ENCODE peak calls at places on chromosomes 7 and 10, in seven cellular contexts. One of them, this sample, is unnamed. For H3K27me3, the result is how much of the 10 kb centered on the place peaks cover.

GRCh38 chr7:127514499-127514898 is 70.9 kb downstream of the GCC1 start:
- DNase-seq in PC-9: peak
- DNase-seq in brain microvascular endothelial cell: peak
- DNase-seq in right lobe of liver: no peak
- DNase-seq in heart right ventricle: no peak
- DNase-seq in upper lobe of left lung: no peak
- DNase-seq in A673: peak
- DNase-seq in this sample: no peak

GRCh38 chr7:11835260-11835659 is 3.3 kb upstream of the THSD7A start:
- DNase-seq in upper lobe of left lung: no peak
- DNase-seq in brain microvascular endothelial cell: no peak
- DNase-seq in A673: no peak
- DNase-seq in PC-9: no peak
- DNase-seq in right lobe of liver: no peak
- DNase-seq in heart right ventricle: no peak
- DNase-seq in this sample: no peak

GRCh38 chr7:4067874-4068273 is 614.2 kb upstream of the FOXK1 start:
- DNase-seq in brain microvascular endothelial cell: no peak
- DNase-seq in upper lobe of left lung: no peak
- DNase-seq in heart right ventricle: no peak
- DNase-seq in PC-9: no peak
- DNase-seq in A673: no peak
- DNase-seq in right lobe of liver: no peak
- DNase-seq in this sample: no peak

GRCh38 chr7:133481676-133482075 is 228.8 kb downstream of the EXOC4 start:
- DNase-seq in PC-9: no peak
- DNase-seq in upper lobe of left lung: no peak
- DNase-seq in A673: peak
- DNase-seq in right lobe of liver: no peak
- DNase-seq in heart right ventricle: no peak
- DNase-seq in brain microvascular endothelial cell: peak
- DNase-seq in this sample: peak

GRCh38 chr10:22997102-22997501 is 69.2 kb downstream of the ARMC3 start:
- DNase-seq in upper lobe of left lung: no peak
- DNase-seq in brain microvascular endothelial cell: peak
- DNase-seq in A673: peak
- DNase-seq in right lobe of liver: no peak
- DNase-seq in heart right ventricle: no peak
- DNase-seq in PC-9: no peak
- DNase-seq in this sample: no peak

GRCh38 chr10:62149621-62150020 is 119.0 kb downstream of the RTKN2 start:
- DNase-seq in right lobe of liver: no peak
- DNase-seq in PC-9: no peak
- DNase-seq in heart right ventricle: no peak
- DNase-seq in brain microvascular endothelial cell: no peak
- DNase-seq in A673: no peak
- DNase-seq in upper lobe of left lung: no peak
- DNase-seq in this sample: no peak

GRCh38 chr10:35875281-35875680 is 233.2 kb upstream of the FZD8 start:
- DNase-seq in PC-9: no peak
- DNase-seq in A673: peak
- DNase-seq in right lobe of liver: no peak
- DNase-seq in heart right ventricle: no peak
- DNase-seq in brain microvascular endothelial cell: peak
- DNase-seq in upper lobe of left lung: no peak
- DNase-seq in this sample: no peak

GRCh38 chr7:33733865-33734650 is 171.3 kb upstream of the BMPER start:
- DNase-seq in PC-9: no peak
- DNase-seq in right lobe of liver: no peak
- DNase-seq in heart right ventricle: no peak
- DNase-seq in brain microvascular endothelial cell: no peak
- DNase-seq in A673: no peak
- DNase-seq in upper lobe of left lung: peak
- DNase-seq in this sample: no peak

GRCh38 chr10:101031796-101032636 is 982 bp downstream of the SFXN3 start:
- DNase-seq in brain microvascular endothelial cell: peak
- DNase-seq in heart right ventricle: peak
- DNase-seq in A673: peak
- DNase-seq in PC-9: peak
- DNase-seq in upper lobe of left lung: peak
- DNase-seq in right lobe of liver: peak
- DNase-seq in this sample: no peak

GRCh38 chr10:102914781-102915180 is 3.3 kb upstream of the CNNM2 start:
- DNase-seq in right lobe of liver: no peak
- DNase-seq in A673: no peak
- DNase-seq in heart right ventricle: no peak
- DNase-seq in brain microvascular endothelial cell: no peak
- DNase-seq in upper lobe of left lung: no peak
- DNase-seq in PC-9: no peak
- DNase-seq in this sample: no peak

GRCh38 chr10:120426306-120426705 is 30.7 kb upstream of the PLPP4 start:
- DNase-seq in PC-9: no peak
- DNase-seq in heart right ventricle: no peak
- DNase-seq in right lobe of liver: no peak
- DNase-seq in upper lobe of left lung: no peak
- DNase-seq in brain microvascular endothelial cell: peak
- DNase-seq in A673: no peak
- DNase-seq in this sample: no peak

GRCh38 chr7:157795199-157795598 is 458.4 kb downstream of the DNAJB6 start:
- DNase-seq in upper lobe of left lung: no peak
- DNase-seq in A673: no peak
- DNase-seq in brain microvascular endothelial cell: peak
- DNase-seq in right lobe of liver: no peak
- DNase-seq in PC-9: no peak
- DNase-seq in heart right ventricle: no peak
- DNase-seq in this sample: no peak

GRCh38 chr7:22173884-22174573 is 182.9 kb downstream of the RAPGEF5 start:
- DNase-seq in PC-9: peak
- DNase-seq in heart right ventricle: no peak
- DNase-seq in A673: no peak
- DNase-seq in right lobe of liver: no peak
- DNase-seq in brain microvascular endothelial cell: no peak
- DNase-seq in upper lobe of left lung: no peak
- DNase-seq in this sample: no peak

GRCh38 chr7:159012353-159013069 is 132.2 kb downstream of the VIPR2 start:
- DNase-seq in right lobe of liver: no peak
- DNase-seq in brain microvascular endothelial cell: no peak
- DNase-seq in PC-9: no peak
- DNase-seq in A673: peak
- DNase-seq in upper lobe of left lung: peak
- DNase-seq in heart right ventricle: peak
- DNase-seq in this sample: no peak

GRCh38 chr7:18623389-18623788 is 127.8 kb downstream of the HDAC9 start:
- DNase-seq in brain microvascular endothelial cell: no peak
- DNase-seq in PC-9: no peak
- DNase-seq in right lobe of liver: no peak
- DNase-seq in heart right ventricle: no peak
- DNase-seq in upper lobe of left lung: no peak
- DNase-seq in A673: no peak
- DNase-seq in this sample: no peak

GRCh38 chr10:99329238-99329890 is at the start of gene CNNM1:
- DNase-seq in A673: peak
- DNase-seq in heart right ventricle: no peak
- DNase-seq in upper lobe of left lung: no peak
- DNase-seq in brain microvascular endothelial cell: no peak
- DNase-seq in PC-9: no peak
- DNase-seq in right lobe of liver: peak
- DNase-seq in this sample: no peak

GRCh38 chr7:68640103-68640502 is 958.2 kb upstream of the AUTS2 start:
- DNase-seq in brain microvascular endothelial cell: no peak
- DNase-seq in A673: no peak
- DNase-seq in heart right ventricle: no peak
- DNase-seq in upper lobe of left lung: no peak
- DNase-seq in PC-9: no peak
- DNase-seq in right lobe of liver: no peak
- DNase-seq in this sample: no peak

DNA sequence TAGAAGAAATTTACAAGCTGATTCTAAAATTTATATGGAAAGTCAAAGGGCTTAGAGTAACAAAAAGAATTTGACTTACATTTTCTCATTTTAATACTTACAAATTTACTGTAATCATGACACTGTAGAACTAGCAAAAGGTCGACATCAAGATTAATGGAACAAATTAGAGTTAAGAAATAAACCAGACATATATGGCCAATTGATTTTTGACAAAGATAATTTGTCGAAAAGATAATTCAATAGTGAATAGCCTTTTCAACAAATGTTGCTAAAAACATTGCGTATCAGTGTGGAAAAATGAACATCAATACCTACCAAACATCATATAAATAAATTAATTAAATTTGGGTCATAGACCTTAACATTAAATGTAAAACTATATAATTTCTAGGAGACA is 955.5 kb upstream of the AUTS2 start:
- DNase-seq in PC-9: no peak
- DNase-seq in A673: no peak
- DNase-seq in upper lobe of left lung: no peak
- DNase-seq in right lobe of liver: no peak
- DNase-seq in brain microvascular endothelial cell: no peak
- DNase-seq in heart right ventricle: no peak
- DNase-seq in this sample: no peak
- H3K27me3 ChIP-seq in PC-9: under half
- H3K27me3 ChIP-seq in A673: under half
- H3K27me3 ChIP-seq in upper lobe of left lung: under half
- H3K27me3 ChIP-seq in right lobe of liver: under half
- H3K27me3 ChIP-seq in brain microvascular endothelial cell: under half
- H3K27me3 ChIP-seq in heart right ventricle: under half
- H3K27me3 ChIP-seq in this sample: under half

DNA sequence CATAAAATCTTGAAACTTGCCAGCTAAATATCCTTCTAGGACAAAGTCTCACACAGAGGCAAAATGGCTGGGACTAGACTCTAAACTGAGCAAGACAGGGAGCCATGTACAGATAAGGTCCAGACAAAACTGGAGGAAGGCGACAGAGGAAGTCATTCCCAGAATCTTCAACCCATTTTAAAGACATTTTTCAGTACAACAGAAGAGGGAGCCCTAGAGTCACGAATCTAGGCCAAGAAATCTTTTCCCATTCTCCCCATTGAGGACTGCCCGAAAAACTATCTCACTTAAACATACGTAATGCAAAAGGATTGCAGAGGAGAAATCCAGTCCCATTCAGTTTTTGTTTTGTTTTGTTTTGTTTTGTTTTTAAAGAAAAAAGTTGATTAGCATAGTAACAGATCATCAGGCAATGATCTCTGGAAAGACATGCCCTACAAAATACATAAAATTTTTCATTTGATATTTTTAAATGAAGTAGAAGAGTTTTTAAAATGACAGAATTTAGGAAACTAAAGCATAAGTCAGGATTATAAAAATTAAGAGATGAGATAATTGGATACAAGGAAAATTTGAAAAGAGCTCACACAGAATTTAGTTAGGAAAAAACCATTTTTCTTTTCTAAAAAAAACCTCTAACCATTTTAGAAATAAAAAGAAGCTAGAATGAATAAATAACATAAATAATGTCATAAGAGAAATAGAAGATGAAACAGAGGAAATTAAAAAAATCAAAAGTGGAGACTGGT is 16.9 kb upstream of the PRF1 start:
- DNase-seq in right lobe of liver: no peak
- DNase-seq in heart right ventricle: no peak
- DNase-seq in PC-9: peak
- DNase-seq in A673: peak
- DNase-seq in upper lobe of left lung: no peak
- DNase-seq in brain microvascular endothelial cell: peak
- DNase-seq in this sample: no peak
- TF ChIP-seq CTCF in right lobe of liver: peak
- TF ChIP-seq CTCF in heart right ventricle: peak
- TF ChIP-seq CTCF in PC-9: peak
- TF ChIP-seq CTCF in A673: peak
- TF ChIP-seq CTCF in upper lobe of left lung: no peak
- TF ChIP-seq CTCF in brain microvascular endothelial cell: peak
- TF ChIP-seq CTCF in this sample: peak

GRCh38 chr10:113225364-113225763 is 275.3 kb downstream of the TCF7L2 start:
- DNase-seq in A673: no peak
- DNase-seq in heart right ventricle: no peak
- DNase-seq in upper lobe of left lung: no peak
- DNase-seq in brain microvascular endothelial cell: no peak
- DNase-seq in PC-9: no peak
- DNase-seq in right lobe of liver: no peak
- DNase-seq in this sample: no peak

GRCh38 chr10:113222207-113222606 is 272.2 kb downstream of the TCF7L2 start:
- DNase-seq in brain microvascular endothelial cell: no peak
- DNase-seq in upper lobe of left lung: no peak
- DNase-seq in right lobe of liver: no peak
- DNase-seq in heart right ventricle: no peak
- DNase-seq in A673: peak
- DNase-seq in PC-9: no peak
- DNase-seq in this sample: no peak

GRCh38 chr10:113219446-113219845 is 269.4 kb downstream of the TCF7L2 start:
- DNase-seq in A673: no peak
- DNase-seq in PC-9: no peak
- DNase-seq in brain microvascular endothelial cell: no peak
- DNase-seq in right lobe of liver: no peak
- DNase-seq in heart right ventricle: no peak
- DNase-seq in upper lobe of left lung: no peak
- DNase-seq in this sample: no peak

GRCh38 chr10:113225903-113226302 is 275.9 kb downstream of the TCF7L2 start:
- DNase-seq in A673: no peak
- DNase-seq in brain microvascular endothelial cell: no peak
- DNase-seq in PC-9: no peak
- DNase-seq in right lobe of liver: no peak
- DNase-seq in heart right ventricle: no peak
- DNase-seq in upper lobe of left lung: no peak
- DNase-seq in this sample: no peak

DNA sequence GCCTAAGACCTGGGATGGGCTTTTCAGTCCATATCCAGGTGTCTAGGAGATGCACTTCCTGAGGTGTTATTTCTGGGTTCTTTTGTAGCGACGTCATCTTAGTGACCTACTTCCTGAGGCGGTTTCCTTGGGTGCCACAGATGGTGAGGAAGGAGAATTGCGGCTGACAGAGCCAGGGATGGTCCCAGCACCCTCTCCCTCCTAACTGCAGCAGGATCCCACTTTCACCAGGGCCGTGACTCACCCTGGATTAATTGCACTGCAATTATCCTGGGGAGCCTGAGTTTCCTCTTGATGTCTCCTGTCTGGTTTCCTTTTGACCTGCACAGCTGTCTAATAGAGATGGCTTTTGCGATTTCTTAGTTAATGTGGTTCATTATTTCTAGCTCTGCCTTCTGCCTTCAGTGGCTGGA is 271.7 kb downstream of the TCF7L2 start:
- DNase-seq in upper lobe of left lung: no peak
- DNase-seq in right lobe of liver: no peak
- DNase-seq in heart right ventricle: no peak
- DNase-seq in PC-9: no peak
- DNase-seq in A673: peak
- DNase-seq in brain microvascular endothelial cell: no peak
- DNase-seq in this sample: no peak
- H3K27me3 ChIP-seq in upper lobe of left lung: under half
- H3K27me3 ChIP-seq in right lobe of liver: under half
- H3K27me3 ChIP-seq in heart right ventricle: under half
- H3K27me3 ChIP-seq in PC-9: under half
- H3K27me3 ChIP-seq in A673: under half
- H3K27me3 ChIP-seq in brain microvascular endothelial cell: under half
- H3K27me3 ChIP-seq in this sample: under half

DNA sequence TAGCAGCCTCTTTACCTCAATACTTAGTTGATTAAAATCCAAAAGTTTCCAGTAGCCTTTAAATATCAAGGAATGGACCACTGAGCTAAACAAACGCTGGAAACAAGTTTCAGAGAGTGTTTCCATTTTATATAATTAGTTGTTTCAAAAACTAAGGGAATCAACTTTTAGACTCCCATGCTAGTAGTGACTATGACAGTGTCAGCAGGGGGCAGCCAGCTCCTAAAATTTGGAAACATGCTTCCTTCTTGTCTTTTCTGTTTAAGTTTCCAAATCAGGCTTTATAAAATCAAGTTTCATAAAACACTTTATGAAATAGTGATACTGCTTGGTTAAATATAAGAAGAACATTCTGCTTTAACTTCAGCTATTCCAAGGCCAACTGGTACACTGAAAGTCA is 138.2 kb upstream of the TMEM229A start:
- DNase-seq in PC-9: no peak
- DNase-seq in A673: peak
- DNase-seq in right lobe of liver: no peak
- DNase-seq in heart right ventricle: peak
- DNase-seq in brain microvascular endothelial cell: peak
- DNase-seq in upper lobe of left lung: no peak
- DNase-seq in this sample: no peak
- TF ChIP-seq CTCF in PC-9: peak
- TF ChIP-seq CTCF in A673: peak
- TF ChIP-seq CTCF in right lobe of liver: peak
- TF ChIP-seq CTCF in heart right ventricle: peak
- TF ChIP-seq CTCF in brain microvascular endothelial cell: peak
- TF ChIP-seq CTCF in upper lobe of left lung: no peak
- TF ChIP-seq CTCF in this sample: peak

This sample was measured in BJ.